ENCODE peak calls at places on chromosomes 7 and 10, in eight cellular contexts. W is neural progenitor cell, T is OCI-LY7, V is HCT116, Z is SK-N-SH, E is MM.1S, G is GM23248, H is PC-3. Y is an unnamed sample. For H3K4me1, the result is how much of the 10 kb centered on the place peaks cover.

GRCh38 chr7:119482209-119482608 is 790.8 kb upstream of the KCND2 start:
- DNase-seq in V (peak), T (peak), H (peak), G (peak), W (peak), Z (peak), E (peak), Y (peak)

GRCh38 chr10:97584060-97584797 is at the start of gene HOGA1:
- DNase-seq in W (peak), H (peak), T (no peak), G (peak), V (peak), E (no peak), Z (peak), Y (peak)

GRCh38 chr7:95867309-95867708 is 95.0 kb downstream of the DYNC1I1 start:
- DNase-seq in E (peak), Z (no peak), G (no peak), V (no peak), T (no peak), W (peak), H (no peak), Y (peak)

GRCh38 chr7:114255404-114255841 is 159.2 kb upstream of the FOXP2 start:
- DNase-seq in W (no peak), Z (no peak), T (no peak), E (no peak), G (no peak), H (no peak), V (no peak), Y (no peak)

GRCh38 chr7:32618987-32619386 is 123.7 kb downstream of the AVL9 start:
- DNase-seq in H (peak), V (no peak), W (no peak), E (no peak), Z (no peak), G (peak), T (no peak), Y (no peak)

GRCh38 chr7:146922777-146923176 is 806.2 kb downstream of the CNTNAP2 start:
- DNase-seq in Z (no peak), V (no peak), T (no peak), W (no peak), G (no peak), H (no peak), E (no peak), Y (no peak)

GRCh38 chr7:155638366-155638765 is 6.1 kb upstream of the RBM33 start:
- DNase-seq in Z (no peak), G (no peak), W (no peak), V (no peak), T (no peak), E (peak), H (no peak), Y (no peak)

GRCh38 chr10:118974951-118975350 is 54.6 kb upstream of the NANOS1 start:
- DNase-seq in Z (no peak), V (no peak), H (no peak), T (no peak), E (no peak), W (no peak), G (no peak), Y (no peak)

GRCh38 chr7:69615696-69616095 is 17.4 kb downstream of the AUTS2 start:
- DNase-seq in Z (no peak), T (no peak), G (no peak), E (no peak), W (no peak), H (no peak), V (no peak), Y (no peak)

GRCh38 chr7:97748482-97748881 is 16.6 kb downstream of the TAC1 start:
- DNase-seq in W (no peak), V (no peak), T (no peak), H (no peak), G (no peak), Z (no peak), E (no peak), Y (no peak)

DNA sequence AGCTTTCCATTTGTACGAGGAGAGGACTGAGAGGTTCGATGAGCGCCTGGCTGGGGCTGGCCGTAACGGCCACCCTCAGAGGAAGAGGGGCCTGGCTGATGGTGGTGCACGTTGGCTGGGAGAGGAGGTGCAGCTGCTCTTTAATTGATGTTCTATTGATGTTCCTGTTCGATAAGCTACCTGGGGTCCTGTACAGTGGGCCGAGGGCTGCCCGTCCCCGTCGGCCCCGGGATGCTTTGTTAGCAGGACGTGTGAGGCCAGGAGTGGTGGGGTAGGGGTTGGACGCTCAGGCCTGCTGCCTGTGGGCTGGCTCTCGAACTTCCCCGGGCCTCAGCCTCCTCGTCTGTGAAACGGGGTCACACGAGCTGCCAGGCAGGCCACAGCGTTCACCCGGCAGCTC is 25.4 kb downstream of the FAM20C start:
- DNase-seq in T (no peak), E (no peak), G (no peak), W (no peak), Z (no peak), V (no peak), H (no peak), Y (no peak)
- H3K4me1 ChIP-seq in T (under half), E (under half), G (under half), W (under half), Z (under half), V (under half), H (under half), Y (under half)

GRCh38 chr7:2518101-2518500 is 1.5 kb upstream of the LFNG start:
- DNase-seq in W (no peak), G (no peak), Z (no peak), T (no peak), E (no peak), V (no peak), H (no peak), Y (no peak)
- H3K4me2 ChIP-seq in W (peak), G (no peak), Z (no peak), T (no peak), E (no peak), V (no peak), H (no peak), Y (peak)

GRCh38 chr10:3749597-3750351 is 35.2 kb downstream of the KLF6 start:
- DNase-seq in W (no peak), E (no peak), H (no peak), G (peak), Z (no peak), V (no peak), T (no peak), Y (no peak)
- TF ChIP-seq EZH2phosphoT487 in W (no peak), E (no peak), H (no peak), G (no peak), Z (no peak), V (no peak), T (no peak), Y (no peak)

DNA sequence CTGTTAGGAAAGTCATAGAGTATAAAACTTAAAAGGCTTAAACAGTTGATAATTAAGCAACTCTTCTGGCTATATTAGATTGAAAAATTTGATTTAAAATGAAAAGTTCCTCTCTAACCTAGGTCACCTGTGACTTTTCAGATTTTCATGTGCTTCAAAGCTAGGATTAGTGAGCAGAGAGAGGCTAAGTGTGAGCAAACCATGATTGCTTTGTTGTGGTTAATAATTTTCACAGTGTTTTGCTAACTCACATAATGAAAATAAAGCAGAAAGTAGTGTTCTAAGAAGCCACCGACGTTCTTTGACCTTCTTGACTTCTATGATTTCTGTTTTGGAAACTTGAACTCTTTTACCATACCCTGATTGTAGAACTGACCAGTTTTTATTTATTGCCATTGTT is 75.5 kb upstream of the OIT3 start:
- DNase-seq in Z (no peak), E (peak), W (no peak), H (no peak), G (no peak), T (no peak), V (peak), Y (no peak)
- H3K4me1 ChIP-seq in Z (under half), E (under half), W (under half), H (under half), G (under half), T (under half), V (under half), Y (under half)

DNA sequence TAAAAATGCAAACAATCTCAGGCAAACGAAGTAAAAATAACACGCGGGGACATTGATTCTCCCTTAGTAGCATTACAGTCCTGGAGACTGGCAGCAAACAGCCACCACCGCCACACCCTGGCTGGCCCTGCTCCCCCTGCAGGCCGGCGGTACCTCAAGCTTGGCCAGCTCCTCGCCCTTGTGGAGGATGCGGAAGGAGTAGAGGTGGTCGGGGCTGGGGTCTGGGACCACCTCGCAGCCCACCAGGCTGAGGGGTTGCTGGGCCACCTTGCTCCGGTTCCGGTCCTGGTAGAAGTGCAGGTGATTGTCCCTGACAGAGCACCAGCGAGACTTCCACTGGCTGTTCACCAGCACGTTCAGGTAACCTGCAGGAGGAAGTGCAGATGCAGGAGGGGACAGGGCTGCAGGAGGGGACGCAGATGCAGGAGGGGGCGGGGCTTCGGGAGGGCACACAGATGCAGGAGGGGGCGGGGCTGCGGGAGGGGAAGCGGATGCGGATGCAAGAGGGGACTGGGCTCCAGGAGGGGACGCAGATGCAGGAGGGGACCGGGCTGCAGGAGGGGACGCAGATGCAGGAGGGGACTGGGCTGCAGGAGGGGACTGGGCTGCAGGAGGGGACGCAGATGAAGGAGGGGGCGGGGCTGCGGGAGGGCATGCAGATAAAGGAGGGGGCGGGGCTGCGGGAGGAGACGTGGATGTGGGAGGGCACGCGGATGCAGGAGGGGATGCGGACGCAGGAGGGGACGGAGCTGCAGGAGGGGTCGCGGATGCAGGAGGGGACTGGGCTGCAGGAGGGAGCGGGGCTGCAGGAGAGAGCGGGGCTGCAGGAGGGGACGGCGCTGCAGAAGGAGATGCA is 65.7 kb downstream of the VWA2 start:
- DNase-seq in T (peak), Z (peak), W (peak), E (peak), G (peak), H (peak), V (no peak), Y (peak)
- H3K4me2 ChIP-seq in T (peak), Z (peak), W (peak), E (peak), G (peak), H (peak), V (peak), Y (peak)

GRCh38 chr10:35328404-35329037 is 7.8 kb upstream of the CCNY start:
- DNase-seq in H (peak), Z (no peak), V (no peak), T (no peak), W (no peak), G (peak), E (no peak), Y (no peak)

GRCh38 chr10:35331894-35332640 is 4.2 kb upstream of the CCNY start:
- DNase-seq in W (no peak), V (peak), H (peak), T (no peak), G (peak), Z (no peak), E (no peak), Y (no peak)

GRCh38 chr10:35327770-35328403 is 8.4 kb upstream of the CCNY start:
- DNase-seq in T (no peak), Z (no peak), H (no peak), V (no peak), E (no peak), G (no peak), W (no peak), Y (peak)

GRCh38 chr10:35326466-35327235 is 9.7 kb upstream of the CCNY start:
- DNase-seq in E (no peak), W (no peak), G (no peak), Z (no peak), H (no peak), V (no peak), T (no peak), Y (no peak)

DNA sequence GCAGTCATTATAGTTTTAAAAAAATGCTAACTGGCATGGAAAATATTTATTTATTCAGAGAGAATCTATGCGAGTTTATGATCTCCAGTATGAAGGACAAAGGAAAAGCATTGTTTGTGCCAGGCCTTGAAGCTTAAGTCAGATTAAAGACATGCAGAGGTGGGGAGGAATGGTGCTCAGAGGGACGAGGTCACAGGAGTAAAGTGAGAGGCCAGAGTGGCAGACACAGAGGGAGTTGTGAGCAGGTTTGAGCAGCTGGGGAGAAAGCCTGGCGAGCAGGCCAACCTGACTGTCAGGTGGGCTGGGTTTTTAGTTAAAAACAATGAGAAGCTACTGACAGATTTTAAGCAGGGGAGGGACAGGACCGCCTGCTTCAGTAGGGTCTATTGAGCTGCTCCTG is 6.8 kb upstream of the CCNY start:
- DNase-seq in V (no peak), T (no peak), H (no peak), G (no peak), E (no peak), Z (no peak), W (peak), Y (peak)
- TF ChIP-seq EZH2phosphoT487 in V (no peak), T (no peak), H (no peak), G (no peak), E (no peak), Z (no peak), W (no peak), Y (no peak)

Y was measured in GM23338.